ENCODE peak calls at places on chromosome 9, in seven cellular contexts. L is ovary; R is hepatocyte; I is left ventricle myocardium inferior; P is IMR-90; Y is BE2C; K is effector memory CD4-positive, alpha-beta T cell. N is an unnamed sample.

GRCh38 chr9:92746567-92747458 is 17.8 kb downstream of the BICD2 start:
- DNase-seq in L (no peak), R (no peak), I (no peak), P (peak; percentile 63), Y (no peak), K (no peak), N (no peak)

GRCh38 chr9:89623925-89624420 is 19.2 kb downstream of the GADD45G start:
- DNase-seq in L (no peak), R (no peak), I (peak; percentile 44), P (no peak), Y (no peak), K (no peak), N (peak; percentile 85)

GRCh38 chr9:129411501-129412175 is 209.3 kb downstream of the C9orf50 start:
- DNase-seq in L (peak; percentile 47), R (no peak), I (no peak), P (no peak), Y (no peak), K (no peak), N (no peak)

GRCh38 chr9:15231788-15232635 is 75.0 kb downstream of the TTC39B start:
- DNase-seq in L (no peak), R (peak; percentile 17), I (no peak), P (no peak), Y (peak; percentile 39), K (no peak), N (no peak)

GRCh38 chr9:119322137-119322695 is 47.0 kb downstream of the BRINP1 start:
- DNase-seq in L (peak; percentile 66), R (peak; percentile 31), I (peak; percentile 29), P (no peak), Y (no peak), K (no peak), N (peak; percentile 7)

GRCh38 chr9:32866292-32866691 is 83.0 kb downstream of the TMEM215 start:
- DNase-seq in L (no peak), R (no peak), I (no peak), P (no peak), Y (no peak), K (no peak), N (no peak)

GRCh38 chr9:33166263-33167083 is 663 bp downstream of the B4GALT1 start:
- DNase-seq in L (peak; percentile 71), R (peak; percentile 72), I (peak; percentile 55), P (no peak), Y (peak; percentile 41), K (no peak), N (no peak)

GRCh38 chr9:6955251-6955921 is 197.6 kb downstream of the KDM4C start:
- DNase-seq in L (no peak), R (peak; percentile 14), I (no peak), P (peak; percentile 77), Y (peak; percentile 79), K (no peak), N (no peak)

GRCh38 chr9:134209731-134210311 is 45.5 kb upstream of the RNU6ATAC start:
- DNase-seq in L (peak; percentile 27), R (no peak), I (no peak), P (no peak), Y (peak; percentile 6), K (no peak), N (peak; percentile 68)

GRCh38 chr9:137476856-137477255 is 17.7 kb upstream of the NSMF start:
- DNase-seq in L (no peak), R (no peak), I (no peak), P (no peak), Y (no peak), K (no peak), N (no peak)

GRCh38 chr9:89226076-89226475 is 47.5 kb upstream of the SHC3 start:
- DNase-seq in L (no peak), R (peak; percentile 43), I (peak; percentile 19), P (peak; percentile 51), Y (peak; percentile 78), K (no peak), N (peak; percentile 62)

GRCh38 chr9:98191615-98192502 is 578 bp downstream of the CORO2A start:
- DNase-seq in L (no peak), R (peak; percentile 69), I (no peak), P (no peak), Y (peak; percentile 61), K (peak; percentile 27), N (peak; percentile 90)

GRCh38 chr9:94717656-94718225 is 8.8 kb upstream of the AOPEP start:
- DNase-seq in L (no peak), R (no peak), I (no peak), P (peak; percentile 54), Y (no peak), K (no peak), N (no peak)

GRCh38 chr9:124913378-124913777 is 27.5 kb downstream of the GOLGA1 start:
- DNase-seq in L (no peak), R (no peak), I (no peak), P (no peak), Y (no peak), K (no peak), N (no peak)

GRCh38 chr9:124914753-124915405 is 26.0 kb downstream of the GOLGA1 start:
- DNase-seq in L (no peak), R (no peak), I (no peak), P (no peak), Y (no peak), K (no peak), N (no peak)

GRCh38 chr9:124906966-124907365 is 33.9 kb downstream of the GOLGA1 start:
- DNase-seq in L (no peak), R (no peak), I (no peak), P (no peak), Y (no peak), K (no peak), N (no peak)

GRCh38 chr9:124908098-124908497 is 32.8 kb downstream of the GOLGA1 start:
- DNase-seq in L (no peak), R (no peak), I (no peak), P (no peak), Y (no peak), K (no peak), N (no peak)

DNA sequence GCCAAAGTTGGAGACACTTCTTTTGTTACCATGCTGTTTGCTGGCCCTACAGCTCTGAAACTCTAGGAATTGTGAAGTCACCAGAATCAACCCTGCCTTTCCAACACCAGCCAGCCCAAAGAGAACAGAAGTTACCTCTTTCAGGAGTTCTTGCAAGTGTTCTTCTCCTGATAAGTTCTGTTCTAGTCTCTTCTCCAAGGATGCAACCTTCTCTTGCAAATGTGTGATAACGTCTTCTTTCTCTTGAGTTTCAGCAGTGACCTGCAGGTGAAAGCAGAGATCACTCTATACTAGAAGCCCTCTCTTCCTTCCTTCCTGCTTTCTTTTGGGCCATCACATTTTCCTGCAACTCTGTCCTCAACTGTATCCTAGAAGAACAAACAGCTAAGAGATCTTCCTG is 29.1 kb downstream of the GOLGA1 start:
- DNase-seq in L (no peak), R (no peak), I (no peak), P (no peak), Y (no peak), K (no peak), N (no peak)
- H3K4me1 ChIP-seq in L (no peaks in the 10 kb centered on the region), R (peaks cover 8% of the 10 kb centered on the region), I (no peaks in the 10 kb centered on the region), P (no peaks in the 10 kb centered on the region), Y (no peaks in the 10 kb centered on the region), K (no peaks in the 10 kb centered on the region), N (no peaks in the 10 kb centered on the region)

DNA sequence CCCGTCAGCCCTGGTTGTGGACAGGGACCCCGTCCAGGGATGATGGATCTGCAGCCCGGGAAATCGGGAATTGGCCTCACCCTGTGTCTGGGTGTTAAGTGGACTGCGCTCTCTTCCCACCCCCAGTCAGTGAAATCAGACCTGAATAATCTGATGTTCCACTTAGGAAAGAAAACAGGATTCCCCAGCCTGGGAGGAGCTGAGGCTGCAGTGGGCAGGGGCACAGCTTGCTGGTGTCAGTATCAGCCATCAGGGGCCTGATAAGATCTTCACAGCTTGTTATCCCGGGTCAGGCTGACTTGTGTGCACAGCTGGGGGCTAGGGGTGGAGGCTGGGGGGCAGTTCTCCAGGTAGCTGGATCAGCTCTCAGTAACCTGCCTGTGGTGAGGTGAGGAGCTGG is 29.1 kb downstream of the LMX1B start:
- DNase-seq in L (no peak), R (no peak), I (no peak), P (no peak), Y (no peak), K (no peak), N (no peak)
- H3K27me3 ChIP-seq in L (no peaks in the 10 kb centered on the region), R (peaks cover 98% of the 10 kb centered on the region), I (peaks cover 99% of the 10 kb centered on the region), P (peaks cover 97% of the 10 kb centered on the region), Y (peaks cover 97% of the 10 kb centered on the region), K (peaks cover 15% of the 10 kb centered on the region), N (peaks cover 15% of the 10 kb centered on the region)

DNA sequence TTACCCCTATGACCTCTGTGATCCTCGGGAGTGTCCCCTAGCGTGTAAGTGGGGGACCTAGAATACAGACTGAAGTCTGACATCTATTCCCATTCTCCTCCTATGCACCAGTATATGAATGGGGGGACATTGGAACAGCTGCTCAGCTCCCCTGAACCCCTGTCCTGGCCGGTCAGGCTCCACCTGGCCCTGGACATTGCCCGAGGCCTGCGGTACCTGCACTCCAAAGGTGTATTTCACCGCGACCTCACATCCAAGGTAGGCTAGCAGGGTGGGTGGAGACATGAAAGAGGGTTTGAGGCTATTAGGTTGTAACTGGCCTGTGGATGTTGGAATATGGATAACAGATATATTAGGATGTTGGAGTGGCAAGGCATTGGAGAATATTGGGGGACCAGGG is 1.7 kb downstream of the TESK1 start:
- DNase-seq in L (no peak), R (no peak), I (no peak), P (no peak), Y (no peak), K (no peak), N (no peak)
- H3K4me3 ChIP-seq in L (no peak overlapping the region), R (peak overlapping the region; percentile 84), I (peak overlapping the region; percentile 82), P (no peak overlapping the region), Y (no peak overlapping the region), K (no peak overlapping the region), N (no peak overlapping the region)

GRCh38 chr9:128094166-128094949 is 26.3 kb downstream of the SLC25A25 start:
- DNase-seq in L (peak; percentile 92), R (peak; percentile 96), I (peak; percentile 88), P (peak; percentile 97), Y (peak; percentile 91), K (peak; percentile 42), N (peak; percentile 94)

GRCh38 chr9:128092199-128092977 is 24.4 kb downstream of the SLC25A25 start:
- DNase-seq in L (no peak), R (no peak), I (no peak), P (no peak), Y (no peak), K (no peak), N (no peak)

GRCh38 chr9:128091144-128091543 is 23.1 kb downstream of the SLC25A25 start:
- DNase-seq in L (peak; percentile 82), R (peak; percentile 61), I (peak; percentile 64), P (peak; percentile 91), Y (peak; percentile 91), K (no peak), N (no peak)

GRCh38 chr9:128091571-128091970 is 23.5 kb downstream of the SLC25A25 start:
- DNase-seq in L (no peak), R (no peak), I (no peak), P (no peak), Y (no peak), K (no peak), N (no peak)

GRCh38 chr9:128093016-128093415 is 25.0 kb downstream of the SLC25A25 start:
- DNase-seq in L (no peak), R (no peak), I (no peak), P (no peak), Y (no peak), K (no peak), N (no peak)
- H3K4me1 ChIP-seq in L (peaks cover 36% of the 10 kb centered on the region), R (peaks cover 28% of the 10 kb centered on the region), I (peaks cover 79% of the 10 kb centered on the region), P (peaks cover 35% of the 10 kb centered on the region), Y (peaks cover 46% of the 10 kb centered on the region), K (peaks cover 45% of the 10 kb centered on the region), N (peaks cover 75% of the 10 kb centered on the region)

N was measured in upper lobe of left lung.